ENCODE peak calls at places on chromosomes 12 and 14, in ten cellular contexts. A, Z, E, N, C, R, T, W, P and L are unnamed samples.

GRCh38 chr12:27123642-27124041 is 41.3 kb upstream of the C12orf71 start:
- DNase-seq in A (no peak), Z (no peak), E (peak; percentile 38), N (peak; percentile 43), C (no peak), R (no peak), T (peak; percentile 27), W (no peak), P (no peak), L (no peak)

GRCh38 chr12:104479141-104479662 is 22.5 kb downstream of the CHST11 start:
- DNase-seq in A (no peak), Z (no peak), E (no peak), N (no peak), C (no peak), R (no peak), T (no peak), W (no peak), P (no peak), L (no peak)

GRCh38 chr12:109764776-109765492 is 51.3 kb downstream of the FAM222A start:
- DNase-seq in A (no peak), Z (peak; percentile 12), E (no peak), N (no peak), C (no peak), R (no peak), T (no peak), W (no peak), P (no peak), L (no peak)

GRCh38 chr12:57248934-57249742 is 1.8 kb downstream of the STAC3 start:
- DNase-seq in A (no peak), Z (no peak), E (no peak), N (peak; percentile 19), C (peak; percentile 29), R (no peak), T (no peak), W (no peak), P (no peak), L (no peak)

GRCh38 chr14:72800848-72801370 is 93.0 kb downstream of the DPF3 start:
- DNase-seq in A (no peak), Z (no peak), E (no peak), N (no peak), C (no peak), R (no peak), T (no peak), W (no peak), P (no peak), L (no peak)

GRCh38 chr14:39175445-39176262 is 600 bp downstream of the PNN start:
- DNase-seq in A (no peak), Z (no peak), E (peak; percentile 46), N (peak; percentile 26), C (peak; percentile 22), R (no peak), T (peak; percentile 66), W (no peak), P (no peak), L (peak; percentile 58)

GRCh38 chr14:99541677-99542470 is 60.7 kb downstream of the CCNK start:
- DNase-seq in A (no peak), Z (no peak), E (no peak), N (no peak), C (no peak), R (no peak), T (no peak), W (no peak), P (no peak), L (no peak)

GRCh38 chr14:95121911-95122696 is 35.2 kb downstream of the DICER1 start:
- DNase-seq in A (no peak), Z (no peak), E (no peak), N (no peak), C (no peak), R (no peak), T (no peak), W (no peak), P (no peak), L (no peak)

GRCh38 chr14:97697772-97698171 is 900.6 kb downstream of the VRK1 start:
- DNase-seq in A (peak; percentile 57), Z (no peak), E (no peak), N (no peak), C (no peak), R (no peak), T (no peak), W (no peak), P (no peak), L (no peak)

GRCh38 chr12:75754698-75755097 is 243.3 kb upstream of the KRR1 start:
- DNase-seq in A (no peak), Z (no peak), E (no peak), N (peak; percentile 34), C (no peak), R (no peak), T (no peak), W (no peak), P (no peak), L (no peak)

GRCh38 chr12:3293446-3294161 is 197.4 kb upstream of the PRMT8 start:
- DNase-seq in A (no peak), Z (no peak), E (peak; percentile 52), N (peak; percentile 71), C (no peak), R (no peak), T (no peak), W (no peak), P (no peak), L (no peak)

GRCh38 chr12:92753976-92754885 is 51.4 kb downstream of the PLEKHG7 start:
- DNase-seq in A (no peak), Z (no peak), E (no peak), N (peak; percentile 41), C (no peak), R (no peak), T (no peak), W (no peak), P (no peak), L (no peak)

GRCh38 chr12:7905071-7905470 is 30.9 kb downstream of the SLC2A3 start:
- DNase-seq in A (no peak), Z (no peak), E (no peak), N (peak; percentile 31), C (no peak), R (no peak), T (no peak), W (no peak), P (peak; percentile 31), L (no peak)

DNA sequence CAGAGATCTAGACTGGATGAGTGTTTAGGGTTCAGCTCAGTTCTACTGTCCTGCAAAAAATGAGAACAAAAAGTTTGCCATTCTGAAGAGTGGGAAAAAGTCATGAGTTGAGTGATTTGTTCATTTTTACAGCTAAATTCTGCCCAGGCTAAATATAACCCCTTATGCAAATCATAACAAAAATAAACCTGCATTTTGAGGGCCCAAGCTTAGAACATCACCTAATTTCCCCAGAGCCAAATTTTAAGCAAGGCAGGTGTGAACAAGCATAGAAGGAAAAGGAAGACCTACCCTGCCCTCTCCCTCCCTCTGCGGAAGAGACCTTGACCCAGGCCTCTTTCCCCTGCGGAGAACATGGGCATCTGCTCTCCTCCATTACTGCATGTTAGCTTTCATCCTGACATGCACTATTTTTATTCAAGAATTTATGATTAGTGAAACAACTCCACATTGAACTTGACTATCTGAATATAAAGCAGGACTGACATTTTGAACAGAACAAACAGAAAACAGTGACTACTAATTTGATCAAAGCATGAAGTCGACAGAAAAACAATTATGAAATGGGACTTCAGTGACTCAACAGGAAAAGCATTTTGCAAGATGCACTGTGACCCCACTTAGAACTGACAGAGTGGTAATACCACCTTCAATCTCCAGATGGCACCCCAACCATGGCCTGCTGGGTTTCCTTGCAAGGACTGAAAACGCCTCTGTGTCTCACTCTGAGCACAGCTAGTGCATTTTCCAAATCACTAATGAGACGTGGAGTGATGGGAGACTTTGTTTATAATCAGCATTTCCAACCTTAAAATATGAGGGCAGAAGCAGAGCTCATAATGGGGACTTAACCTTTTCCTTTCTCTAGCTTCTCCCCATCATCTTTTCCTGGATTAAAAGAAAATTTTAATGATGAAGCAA is 30.9 kb upstream of the SELPLG start:
- DNase-seq in A (peak; percentile 87), Z (peak; percentile 78), E (peak; percentile 97), N (peak; percentile 98), C (peak; percentile 76), R (peak; percentile 89), T (peak; percentile 92), W (peak; percentile 76), P (peak; percentile 96), L (peak; percentile 91)
- H3K4me3 ChIP-seq in A (no peak overlapping the region), Z (no peak overlapping the region), E (no peak overlapping the region), N (no peak overlapping the region), C (no peak overlapping the region), R (no peak overlapping the region), T (no peak overlapping the region), W (peak overlapping the region; percentile 24), P (no peak overlapping the region), L (no peak overlapping the region)

GRCh38 chr12:131455218-131455506 is 255.7 kb upstream of the SFSWAP start:
- DNase-seq in A (no peak), Z (no peak), E (no peak), N (no peak), C (no peak), R (no peak), T (no peak), W (no peak), P (no peak), L (no peak)

GRCh38 chr12:131452444-131452860 is 258.4 kb upstream of the SFSWAP start:
- DNase-seq in A (peak; percentile 47), Z (no peak), E (no peak), N (no peak), C (no peak), R (no peak), T (peak; percentile 15), W (no peak), P (no peak), L (peak; percentile 63)

GRCh38 chr12:131455581-131456110 is 255.2 kb upstream of the SFSWAP start:
- DNase-seq in A (no peak), Z (no peak), E (no peak), N (no peak), C (no peak), R (no peak), T (no peak), W (no peak), P (no peak), L (no peak)

GRCh38 chr12:131456301-131457027 is 254.4 kb upstream of the SFSWAP start:
- DNase-seq in A (no peak), Z (no peak), E (no peak), N (no peak), C (no peak), R (no peak), T (no peak), W (no peak), P (no peak), L (no peak)

GRCh38 chr12:131454418-131455217 is 256.3 kb upstream of the SFSWAP start:
- DNase-seq in A (peak; percentile 48), Z (no peak), E (no peak), N (peak; percentile 5), C (no peak), R (no peak), T (peak; percentile 60), W (no peak), P (no peak), L (peak; percentile 80)
- TF ChIP-seq CTCF in A (no peak), Z (peak; percentile 27), E (no peak), N (peak; percentile 34), C (peak; percentile 68), R (peak; percentile 45), T (peak; percentile 80), W (peak; percentile 21), P (peak; percentile 4), L (peak; percentile 54)

GRCh38 chr12:49548481-49548821 is 9.6 kb downstream of the KCNH3 start:
- DNase-seq in A (no peak), Z (no peak), E (no peak), N (no peak), C (no peak), R (no peak), T (no peak), W (no peak), P (no peak), L (no peak)
- H3K4me3 ChIP-seq in A (peak overlapping the region; percentile 59), Z (peak overlapping the region; percentile 28), E (peak overlapping the region; percentile 31), N (no peak overlapping the region), C (peak overlapping the region; percentile 65), R (no peak overlapping the region), T (no peak overlapping the region), W (no peak overlapping the region), P (no peak overlapping the region), L (no peak overlapping the region)

GRCh38 chr14:96272777-96273471 is 16.9 kb downstream of the BDKRB1 start:
- DNase-seq in A (no peak), Z (no peak), E (peak; percentile 65), N (peak; percentile 42), C (no peak), R (no peak), T (no peak), W (no peak), P (no peak), L (no peak)
- TF ChIP-seq CTCF in A (no peak), Z (no peak), E (no peak), N (no peak), C (no peak), R (no peak), T (no peak), W (no peak), P (no peak), L (no peak)